ENCODE peak calls at places on chromosomes 13 and 19, in six cellular contexts. V, S, U, W, D and K are unnamed samples.

GRCh38 chr19:30112171-30112570 is 170.1 kb downstream of the URI1 start:
- DNase-seq in S (no peak), U (no peak), V (no peak), W (no peak), D (no peak), K (no peak)

GRCh38 chr13:50561774-50562173 is 281.7 kb downstream of the DLEU7 start:
- DNase-seq in S (no peak), U (no peak), V (no peak), W (no peak), D (no peak), K (no peak)

GRCh38 chr19:2962018-2962670 is 15.2 kb upstream of the TLE6 start:
- DNase-seq in U (peak; percentile 66), S (peak; percentile 68), D (peak; percentile 65), V (no peak), W (peak; percentile 70), K (no peak)

GRCh38 chr19:19752760-19753403 is 20.0 kb upstream of the ZNF14 start:
- DNase-seq in U (peak; percentile 10), W (no peak), V (no peak), S (no peak), D (no peak), K (no peak)

GRCh38 chr13:40438999-40439797 is 227.2 kb downstream of the FOXO1 start:
- DNase-seq in D (no peak), U (no peak), W (no peak), V (no peak), S (no peak), K (no peak)

GRCh38 chr13:25214371-25215252 is 42.5 kb upstream of the AMER2 start:
- DNase-seq in W (no peak), D (no peak), V (no peak), U (no peak), S (no peak), K (no peak)

GRCh38 chr19:19209372-19209771 is 2.4 kb upstream of the NCAN start:
- DNase-seq in V (no peak), W (no peak), S (no peak), D (no peak), U (no peak), K (no peak)

GRCh38 chr13:46951516-46951915 is 54.7 kb upstream of the HTR2A start:
- DNase-seq in U (no peak), D (no peak), V (no peak), S (peak; percentile 27), W (no peak), K (no peak)

GRCh38 chr13:28657784-28658538 is 969 bp upstream of the POMP start:
- DNase-seq in S (no peak), V (no peak), U (peak; percentile 13), W (no peak), D (peak; percentile 51), K (no peak)

GRCh38 chr13:100666124-100666523 is 8.5 kb downstream of the TMTC4 start:
- DNase-seq in S (no peak), V (no peak), D (no peak), U (no peak), W (no peak), K (no peak)

GRCh38 chr13:19172007-19172646 is 9.5 kb downstream of the TUBA3C start:
- DNase-seq in W (no peak), U (no peak), D (no peak), V (no peak), S (no peak), K (no peak)

GRCh38 chr13:73945871-73946270 is 188.3 kb downstream of the KLF12 start:
- DNase-seq in V (no peak), S (no peak), D (no peak), U (no peak), W (no peak), K (no peak)

GRCh38 chr13:86881390-86881789 is 789.8 kb upstream of the SLITRK5 start:
- DNase-seq in S (no peak), D (no peak), U (no peak), V (peak; percentile 33), W (no peak), K (peak; percentile 67)

GRCh38 chr19:32181356-32181920 is 164.0 kb upstream of the ZNF507 start:
- DNase-seq in D (no peak), U (no peak), S (no peak), V (no peak), W (no peak), K (no peak)

GRCh38 chr19:47110521-47111080 is 3.0 kb downstream of the ZC3H4 start:
- DNase-seq in V (no peak), U (no peak), S (no peak), D (no peak), W (no peak), K (no peak)

GRCh38 chr13:72648513-72649065 is 78.8 kb downstream of the MZT1 start:
- DNase-seq in S (peak; percentile 1), W (no peak), D (no peak), U (no peak), V (no peak), K (no peak)

GRCh38 chr13:33017410-33017929 is 1.2 kb downstream of the KL start:
- DNase-seq in W (peak; percentile 18), D (peak; percentile 65), V (no peak), S (no peak), U (peak; percentile 10), K (no peak)

GRCh38 chr19:44719262-44719701 is 20.3 kb downstream of the CEACAM16 start:
- DNase-seq in S (no peak), U (no peak), W (no peak), V (no peak), D (no peak), K (no peak)

GRCh38 chr19:43798546-43799409 is 3.5 kb downstream of the LYPD5 start:
- DNase-seq in W (no peak), V (no peak), S (peak; percentile 70), D (no peak), U (no peak), K (no peak)

GRCh38 chr19:46065486-46065885 is 24.7 kb upstream of the IGFL4 start:
- DNase-seq in S (no peak), V (no peak), W (no peak), U (no peak), D (no peak), K (no peak)

GRCh38 chr19:49682274-49682673 is 5.2 kb downstream of the PRMT1 start:
- DNase-seq in D (no peak), S (no peak), W (no peak), V (no peak), U (no peak), K (no peak)

GRCh38 chr13:109694972-109695371 is 91.4 kb downstream of the IRS2 start:
- DNase-seq in D (no peak), W (peak; percentile 2), S (no peak), U (no peak), V (no peak), K (no peak)

DNA sequence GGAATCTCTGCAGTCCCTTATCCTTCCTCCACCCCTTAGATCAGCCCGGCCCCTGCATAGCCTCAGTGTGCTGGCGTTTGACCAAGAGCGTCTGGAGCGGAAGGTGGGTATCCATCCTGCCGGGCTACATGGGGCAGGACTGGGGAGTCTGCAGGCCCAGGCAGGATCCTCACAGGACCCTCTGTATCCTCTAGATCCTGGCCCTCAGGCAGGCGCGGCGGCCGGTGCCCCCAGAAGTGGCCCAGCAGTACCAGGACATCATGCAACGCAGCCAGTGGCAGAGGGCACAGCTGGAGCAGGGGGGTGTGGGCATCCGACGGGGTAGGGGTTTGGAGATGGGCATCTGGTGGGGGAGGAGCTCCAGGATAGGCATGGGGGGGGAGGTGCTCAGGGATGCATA is 8.9 kb downstream of the PODNL1 start:
- DNase-seq in S (no peak), D (no peak), U (no peak), V (no peak), W (no peak), K (no peak)
- TF ChIP-seq YY1 in S (no peak), D (no peak), U (no peak), V (no peak), W (no peak), K (no peak)

DNA sequence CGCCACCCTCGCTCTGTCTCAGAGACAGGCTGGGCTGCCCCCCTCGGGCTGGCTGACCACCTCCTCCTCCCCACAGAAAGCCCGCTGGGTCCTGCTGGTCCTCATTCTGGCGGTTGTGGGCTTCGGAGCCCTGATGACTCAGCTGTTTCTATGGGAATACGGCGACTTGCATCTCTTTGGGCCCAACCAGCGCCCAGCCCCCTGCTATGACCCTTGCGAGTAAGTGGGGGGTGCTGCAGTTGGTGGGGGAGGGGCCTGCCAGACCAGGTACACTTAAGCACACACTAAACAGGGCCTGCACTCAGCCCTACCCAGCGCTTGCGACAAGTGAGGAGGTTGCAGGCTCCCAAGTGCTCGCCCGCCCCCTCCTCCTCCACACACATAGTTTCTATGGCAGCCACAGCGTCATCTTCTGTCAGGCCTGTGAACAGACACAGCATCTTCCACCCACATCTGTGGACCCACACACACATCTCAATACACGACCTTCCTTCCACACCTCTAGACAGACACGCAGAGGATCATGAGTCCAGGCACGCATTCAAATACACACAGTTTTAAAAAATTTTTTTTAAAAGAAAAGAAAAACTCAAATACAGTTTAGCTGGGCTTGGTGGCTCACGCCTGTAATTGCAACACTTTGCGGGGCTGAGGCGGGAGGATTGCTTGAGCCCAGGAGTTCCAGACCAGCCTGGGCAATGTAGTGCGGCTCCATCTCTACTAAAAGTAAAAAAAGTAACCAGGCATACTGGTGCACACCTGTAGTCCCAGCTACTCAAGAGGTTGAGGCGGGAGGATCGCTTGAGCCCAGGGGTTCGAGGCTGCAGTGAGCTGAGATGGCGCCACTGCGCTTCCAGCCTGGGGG is 18.4 kb downstream of the PLD3 start:
- DNase-seq in V (peak; percentile 44), U (peak; percentile 77), D (no peak), W (no peak), S (no peak), K (peak; percentile 35)
- TF ChIP-seq ZNF274 in V (no peak), U (no peak), D (no peak), W (no peak), S (no peak), K (no peak)

GRCh38 chr19:9943744-9944143 is 7.4 kb upstream of the OLFM2 start:
- DNase-seq in U (no peak), W (no peak), D (no peak), S (no peak), V (no peak), K (no peak)
- H3K4me1 ChIP-seq in U (peaks cover 15% of the 10 kb centered on the region), W (peaks cover 24% of the 10 kb centered on the region), D (no peaks in the 10 kb centered on the region), S (peaks cover 12% of the 10 kb centered on the region), V (peaks cover 7% of the 10 kb centered on the region), K (peaks cover 5% of the 10 kb centered on the region)

GRCh38 chr13:76854209-76854608 is 32.0 kb downstream of the KCTD12 start:
- DNase-seq in W (no peak), D (no peak), V (no peak), S (no peak), U (no peak), K (no peak)

GRCh38 chr13:76853481-76853880 is 32.7 kb downstream of the KCTD12 start:
- DNase-seq in D (no peak), U (no peak), S (no peak), V (no peak), W (no peak), K (no peak)

GRCh38 chr13:76852991-76853390 is 33.2 kb downstream of the KCTD12 start:
- DNase-seq in V (no peak), S (no peak), U (no peak), D (no peak), W (no peak), K (no peak)

GRCh38 chr13:76854894-76855293 is 31.3 kb downstream of the KCTD12 start:
- DNase-seq in U (no peak), W (no peak), D (no peak), V (no peak), S (no peak), K (no peak)

DNA sequence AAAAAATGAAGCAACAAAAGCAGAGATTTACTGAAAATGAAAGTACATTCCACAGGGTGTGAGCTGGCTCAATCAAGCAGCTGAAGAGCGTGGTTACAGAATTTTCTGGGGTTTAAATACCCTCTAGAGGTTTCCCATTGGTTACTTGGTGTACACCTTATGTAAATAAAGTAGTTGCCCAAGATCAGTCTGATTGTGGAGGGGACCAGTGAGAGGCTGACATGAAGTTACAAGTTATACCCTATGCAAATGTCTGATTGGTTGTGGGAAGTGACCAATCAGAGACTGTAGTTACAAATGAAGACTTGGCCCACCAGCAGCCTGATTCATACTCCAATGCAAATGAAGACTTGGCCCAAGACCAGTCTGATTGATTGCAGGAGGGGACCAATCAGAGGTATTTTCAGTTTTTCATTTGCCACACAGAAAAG is 30.0 kb downstream of the KCTD12 start:
- DNase-seq in U (no peak), V (no peak), D (no peak), W (no peak), S (no peak), K (no peak)
- TF ChIP-seq YY1 in U (no peak), V (no peak), D (no peak), W (no peak), S (no peak), K (no peak)